ENCODE peak calls at places on chromosomes 6 and 20, in nine cellular contexts. O is A673; U is WERI-Rb-1; S is right lobe of liver; T is uterus; D is mesendoderm; V is esophagus squamous epithelium; N is NT2/D1; M is CD4-positive, alpha-beta memory T cell. W is an unnamed sample.

GRCh38 chr6:96470296-96470695 is 51.3 kb upstream of the UFL1 start:
- DNase-seq in U (no peak), V (no peak), S (no peak), N (no peak), M (no peak), O (no peak), T (no peak), D (no peak), W (no peak)

GRCh38 chr6:8006208-8006607 is 58.0 kb downstream of the BLOC1S5 start:
- DNase-seq in U (no peak), D (no peak), N (no peak), T (no peak), S (no peak), M (peak), V (no peak), O (peak), W (peak)

GRCh38 chr20:676967-677366 is 1.4 kb upstream of the SCRT2 start:
- DNase-seq in D (no peak), S (peak), O (no peak), T (no peak), U (no peak), N (no peak), V (no peak), M (no peak), W (no peak)

GRCh38 chr6:11571073-11571472 is 33.5 kb downstream of the TMEM170B start:
- DNase-seq in V (no peak), M (no peak), N (no peak), U (no peak), S (no peak), O (no peak), T (no peak), D (no peak), W (no peak)

GRCh38 chr20:44309763-44310663 is 989 bp downstream of the FITM2 start:
- DNase-seq in U (no peak), S (no peak), D (peak), O (no peak), V (no peak), M (no peak), N (no peak), T (peak), W (no peak)

GRCh38 chr20:40331699-40332098 is 357.3 kb downstream of the MAFB start:
- DNase-seq in V (no peak), S (no peak), D (no peak), M (no peak), U (no peak), O (peak), T (no peak), N (no peak), W (no peak)

GRCh38 chr6:106134087-106134770 is 48.1 kb downstream of the PRDM1 start:
- DNase-seq in O (no peak), T (no peak), M (no peak), N (no peak), S (no peak), U (no peak), V (no peak), D (no peak), W (no peak)

GRCh38 chr20:46249671-46250070 is 58.6 kb downstream of the CDH22 start:
- DNase-seq in M (no peak), N (no peak), D (no peak), T (no peak), S (no peak), V (no peak), U (no peak), O (no peak), W (no peak)

GRCh38 chr6:99822741-99823512 is 171.1 kb downstream of the MCHR2 start:
- DNase-seq in U (peak), M (peak), D (peak), S (no peak), V (no peak), O (peak), T (no peak), N (no peak), W (peak)

GRCh38 chr6:98921038-98921437 is 26.7 kb downstream of the FBXL4 start:
- DNase-seq in V (no peak), S (no peak), M (no peak), N (no peak), D (no peak), O (no peak), T (no peak), U (no peak), W (no peak)

GRCh38 chr6:148105695-148106094 is 236.9 kb upstream of the SASH1 start:
- DNase-seq in O (no peak), T (no peak), V (no peak), M (no peak), S (no peak), D (peak), N (no peak), U (no peak), W (no peak)

GRCh38 chr6:402901-403658 is 11.5 kb downstream of the IRF4 start:
- DNase-seq in M (no peak), T (no peak), V (no peak), U (no peak), O (no peak), D (no peak), N (no peak), S (no peak), W (no peak)

GRCh38 chr6:16205377-16206144 is 32.8 kb upstream of the GMPR start:
- DNase-seq in D (no peak), S (no peak), O (peak), T (no peak), M (no peak), V (no peak), N (no peak), U (no peak), W (peak)

GRCh38 chr20:31837896-31838397 is 7.5 kb downstream of the FOXS1 start:
- DNase-seq in S (no peak), V (no peak), O (no peak), D (peak), U (no peak), M (no peak), T (no peak), N (no peak), W (peak)

GRCh38 chr20:46132705-46133120 is 14.6 kb downstream of the CD40 start:
- DNase-seq in N (peak), S (peak), U (peak), O (peak), V (no peak), M (peak), T (peak), D (peak), W (peak)

GRCh38 chr6:106733386-106733785 is 104.0 kb downstream of the QRSL1 start:
- DNase-seq in O (no peak), T (no peak), S (no peak), M (no peak), U (no peak), D (no peak), V (no peak), N (no peak), W (no peak)

GRCh38 chr6:38489951-38490350 is 149.8 kb downstream of the BTBD9 start:
- DNase-seq in U (peak), T (no peak), M (no peak), S (no peak), O (no peak), V (no peak), N (no peak), D (no peak), W (peak)

GRCh38 chr6:69817358-69817757 is 20.5 kb upstream of the LMBRD1 start:
- DNase-seq in S (no peak), O (no peak), U (no peak), T (no peak), D (no peak), N (no peak), V (no peak), M (no peak), W (no peak)

GRCh38 chr6:105593805-105594231 is 190.9 kb upstream of the PREP start:
- DNase-seq in T (no peak), V (no peak), N (no peak), O (no peak), U (no peak), S (no peak), D (no peak), M (no peak), W (no peak)

GRCh38 chr6:72783667-72784066 is 161.8 kb downstream of the KCNQ5 start:
- DNase-seq in S (no peak), M (no peak), N (no peak), U (no peak), O (no peak), V (no peak), D (no peak), T (no peak), W (no peak)

GRCh38 chr20:1567392-1568165 is 10.1 kb upstream of the SIRPD start:
- DNase-seq in N (peak), M (no peak), S (no peak), V (no peak), D (peak), O (no peak), T (no peak), U (no peak), W (no peak)

GRCh38 chr20:61117725-61118124 is 134.3 kb upstream of the CDH4 start:
- DNase-seq in D (no peak), S (no peak), U (no peak), O (no peak), V (no peak), N (no peak), T (no peak), M (no peak), W (no peak)

GRCh38 chr6:64777941-64778785 is 928.9 kb downstream of the EYS start:
- DNase-seq in M (no peak), U (no peak), T (no peak), N (no peak), D (no peak), V (no peak), S (no peak), O (no peak), W (no peak)

GRCh38 chr20:50744143-50744792 is 12.9 kb downstream of the PARD6B start:
- DNase-seq in D (peak), T (peak), U (peak), N (no peak), O (peak), S (peak), M (no peak), V (no peak), W (peak)

GRCh38 chr6:47405273-47405672 is 72.3 kb upstream of the CD2AP start:
- DNase-seq in V (no peak), U (no peak), N (no peak), T (no peak), O (no peak), D (no peak), S (no peak), M (no peak), W (no peak)

GRCh38 chr6:32369678-32370077 is 2.0 kb downstream of the TSBP1 start:
- DNase-seq in U (no peak), S (no peak), N (no peak), M (no peak), O (peak), V (no peak), T (no peak), D (no peak), W (no peak)

GRCh38 chr6:141264101-141264500 is 868.6 kb upstream of the GJE1 start:
- DNase-seq in M (no peak), N (no peak), U (no peak), D (no peak), T (no peak), O (no peak), V (no peak), S (no peak), W (no peak)

GRCh38 chr6:31532644-31533454 is 4.1 kb downstream of the MCCD1 start:
- DNase-seq in V (no peak), S (no peak), M (no peak), T (no peak), O (no peak), U (no peak), N (no peak), D (no peak), W (no peak)

GRCh38 chr6:134686071-134686470 is 263.8 kb downstream of the ALDH8A1 start:
- DNase-seq in S (no peak), N (no peak), U (no peak), V (no peak), O (no peak), M (no peak), T (no peak), D (no peak), W (no peak)

GRCh38 chr20:41004561-41005360 is 23.9 kb upstream of the TOP1 start:
- DNase-seq in S (no peak), N (no peak), D (no peak), M (no peak), O (peak), T (no peak), U (peak), V (no peak), W (peak)

GRCh38 chr6:152380993-152381898 is 255.9 kb downstream of the SYNE1 start:
- DNase-seq in M (no peak), V (no peak), T (peak), O (peak), S (peak), U (peak), N (no peak), D (peak), W (peak)

GRCh38 chr6:139853302-139853992 is 479.0 kb upstream of the CITED2 start:
- DNase-seq in N (no peak), M (no peak), D (no peak), O (no peak), U (no peak), T (no peak), V (no peak), S (no peak), W (no peak)

GRCh38 chr6:109448615-109449014 is 7.0 kb downstream of the MICAL1 start:
- DNase-seq in U (no peak), O (no peak), N (no peak), D (no peak), T (no peak), M (no peak), V (no peak), S (no peak), W (no peak)

GRCh38 chr6:104356197-104356596 is 503.5 kb downstream of the HACE1 start:
- DNase-seq in T (no peak), V (no peak), S (no peak), D (no peak), O (no peak), U (no peak), M (no peak), N (no peak), W (no peak)

GRCh38 chr20:16576219-16576618 is 3.0 kb upstream of the KIF16B start:
- DNase-seq in V (no peak), O (no peak), M (no peak), T (no peak), D (no peak), N (no peak), U (no peak), S (no peak), W (no peak)

GRCh38 chr6:138175596-138175995 is 13.9 kb downstream of the ARFGEF3 start:
- DNase-seq in N (no peak), D (no peak), T (no peak), V (no peak), U (no peak), M (no peak), S (no peak), O (no peak), W (no peak)

DNA sequence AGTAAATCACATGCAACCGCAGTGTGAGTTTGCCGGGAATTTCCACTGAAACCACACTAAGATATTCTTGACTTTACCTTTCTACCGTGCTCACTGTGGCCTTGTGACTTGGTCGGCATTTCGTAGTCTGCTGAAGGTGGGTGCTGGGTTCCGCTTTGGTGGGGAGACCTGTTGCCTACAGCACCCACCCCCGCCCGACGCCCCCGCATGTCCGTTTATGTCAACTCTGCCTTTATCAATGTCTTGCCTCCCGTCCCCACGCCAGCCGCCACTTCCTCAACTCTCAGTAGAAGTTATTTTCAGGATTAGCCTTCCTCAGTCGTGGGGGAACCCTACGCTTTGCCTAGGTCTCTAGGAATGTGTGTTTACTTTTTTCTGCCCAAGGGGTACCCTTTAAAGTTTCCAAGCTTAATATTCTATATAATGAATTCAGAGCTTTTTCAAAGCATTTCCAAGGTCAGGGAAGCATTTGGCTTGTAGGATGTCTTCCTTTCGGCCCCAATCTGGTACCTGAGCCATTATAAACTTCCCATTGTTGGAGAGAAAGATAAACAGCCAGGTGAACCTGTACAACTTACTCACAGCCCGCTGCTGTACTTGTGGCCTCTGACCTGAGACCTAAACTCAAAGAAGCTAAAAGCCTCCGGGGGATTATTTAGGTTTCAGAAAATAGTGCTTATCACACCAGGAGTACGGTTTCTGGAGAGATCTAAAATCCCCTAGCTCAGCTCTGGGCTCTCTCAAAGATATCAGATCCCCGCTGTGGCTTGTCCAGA is 54.2 kb downstream of the TBC1D7 start:
- DNase-seq in V (no peak), S (peak), D (no peak), T (no peak), O (no peak), N (no peak), M (peak), U (no peak), W (no peak)
- H3K4me3 ChIP-seq in V (peak), S (no peak), D (no peak), T (no peak), O (no peak), N (no peak), M (no peak), U (no peak), W (no peak)

GRCh38 chr6:166333172-166333995 is 9.0 kb downstream of the SFT2D1 start:
- DNase-seq in S (no peak), D (no peak), O (no peak), M (peak), T (no peak), N (no peak), V (no peak), U (no peak), W (no peak)
- H3K4me3 ChIP-seq in S (no peak), D (no peak), O (no peak), M (no peak), T (no peak), N (no peak), V (no peak), U (no peak), W (no peak)

DNA sequence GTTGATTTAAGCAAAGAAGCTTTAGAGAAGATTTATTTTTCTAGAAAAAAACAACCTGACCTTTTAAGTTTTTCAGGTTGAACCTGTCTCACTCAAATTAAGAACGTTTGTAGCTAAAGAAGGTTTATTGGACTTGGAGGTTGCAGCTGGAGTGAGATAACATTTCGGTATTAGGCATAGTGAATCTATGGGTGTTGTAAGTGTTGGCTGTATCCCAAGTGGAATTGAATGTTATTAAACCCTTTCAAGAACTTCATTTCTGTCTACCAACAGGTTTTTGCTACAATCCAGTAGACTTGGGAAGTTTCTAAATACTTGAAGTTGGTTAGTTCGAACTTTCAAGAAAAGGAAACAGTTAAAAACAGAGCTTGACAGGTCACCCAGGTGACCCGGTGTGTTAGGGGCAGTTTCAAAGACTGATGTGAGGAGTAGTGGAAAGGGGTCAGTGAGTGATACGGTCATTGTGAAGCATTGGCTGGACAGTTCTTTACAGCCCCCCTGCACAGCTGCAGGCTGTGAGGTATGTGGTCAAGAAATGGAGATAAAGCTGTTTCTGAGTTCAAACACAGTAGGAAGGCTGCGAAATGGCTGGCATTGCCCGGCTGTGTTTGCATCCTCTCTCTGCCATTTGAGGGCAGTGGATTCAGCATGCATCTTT is 2.5 kb upstream of the TBCC start:
- DNase-seq in U (no peak), V (no peak), T (no peak), S (no peak), M (no peak), N (no peak), O (no peak), D (no peak), W (no peak)
- H3K4me3 ChIP-seq in U (no peak), V (peak), T (no peak), S (no peak), M (peak), N (no peak), O (peak), D (no peak), W (peak)

DNA sequence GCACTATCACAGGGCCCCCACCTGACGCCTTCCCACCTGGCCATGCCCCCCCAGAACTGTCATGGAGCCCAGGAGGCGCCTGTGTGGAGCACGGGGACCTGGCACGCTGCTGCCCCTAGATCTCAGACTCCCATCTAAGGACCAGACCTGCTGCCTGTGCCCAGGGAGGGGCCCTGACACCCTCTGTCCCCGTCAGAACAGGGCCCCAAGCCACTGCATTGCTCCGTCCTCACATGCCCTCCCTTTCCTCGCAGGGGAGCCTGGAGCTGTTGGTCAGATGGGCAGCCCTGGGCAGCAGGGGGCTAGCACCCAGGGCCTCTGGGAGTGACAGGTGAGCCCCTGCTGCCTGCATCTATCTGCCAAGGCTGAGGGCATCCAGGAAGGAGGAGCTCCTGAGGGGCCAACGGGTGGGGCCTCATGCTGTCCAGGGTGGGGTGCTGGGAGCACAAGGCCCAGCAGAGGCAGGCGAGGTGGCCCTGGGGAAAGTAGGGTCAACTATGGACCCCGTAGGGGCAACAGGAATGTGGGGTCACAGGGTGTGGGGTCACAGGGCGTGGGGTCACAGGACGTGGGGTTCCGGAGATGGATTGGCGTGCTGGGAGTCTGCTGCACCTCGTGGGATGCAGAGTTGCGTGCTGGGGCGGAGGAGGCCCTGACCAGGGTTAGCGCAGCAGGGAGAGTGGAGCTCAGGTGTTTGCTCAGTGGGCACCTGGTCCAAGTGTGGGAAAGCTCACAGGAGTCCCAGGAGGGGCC is 31.6 kb downstream of the CHRNA4 start:
- DNase-seq in S (peak), N (no peak), D (no peak), O (no peak), U (no peak), V (no peak), T (no peak), M (no peak), W (no peak)
- H3K4me3 ChIP-seq in S (no peak), N (no peak), D (no peak), O (no peak), U (no peak), V (no peak), T (no peak), M (no peak), W (no peak)

DNA sequence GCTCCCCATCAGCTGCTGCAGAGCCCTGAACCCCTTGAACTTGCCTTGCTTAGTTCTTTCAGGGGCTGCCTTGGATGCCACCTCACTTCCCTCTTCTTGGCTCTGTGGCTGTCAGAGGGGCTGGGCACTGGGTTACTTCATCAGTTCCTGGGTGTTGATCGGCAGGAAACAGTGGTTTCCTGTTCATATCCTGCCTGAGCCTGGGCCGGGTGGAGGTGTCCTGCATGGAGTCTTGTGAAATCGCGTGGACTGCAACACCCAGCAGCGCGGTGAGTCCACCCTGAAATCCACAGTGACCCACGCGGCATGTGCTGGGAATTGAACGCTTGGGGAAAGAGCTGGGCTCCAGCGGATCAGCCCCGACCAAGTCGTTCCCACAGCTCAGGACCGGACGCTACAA is 97.5 kb downstream of the CDH26 start:
- DNase-seq in S (peak), M (peak), O (peak), U (no peak), V (no peak), T (no peak), N (no peak), D (no peak), W (no peak)
- H3K4me3 ChIP-seq in S (no peak), M (peak), O (peak), U (no peak), V (peak), T (no peak), N (no peak), D (no peak), W (no peak)

GRCh38 chr6:30071858-30072257 is 3.7 kb downstream of the RNF39 start:
- DNase-seq in U (no peak), T (no peak), N (no peak), M (no peak), O (no peak), V (no peak), S (no peak), D (no peak), W (no peak)
- H3K4me3 ChIP-seq in U (no peak), T (no peak), N (no peak), M (no peak), O (no peak), V (no peak), S (no peak), D (no peak), W (no peak)